ENCODE peak calls at places on chromosomes 16 and 17, in seven cellular contexts. O, U, J, C, Y, V and M are unnamed samples.

GRCh38 chr17:50014471-50015088 is 19.6 kb upstream of the DLX3 start:
- DNase-seq in O (no peak), U (no peak), J (no peak), C (no peak), Y (no peak), V (no peak), M (no peak)

GRCh38 chr17:29930399-29931010 is 477 bp upstream of the SSH2 start:
- DNase-seq in O (no peak), U (peak), J (peak), C (no peak), Y (peak), V (peak), M (no peak)

GRCh38 chr17:41618341-41619161 is 5.8 kb downstream of the KRT17 start:
- DNase-seq in O (no peak), U (no peak), J (no peak), C (no peak), Y (no peak), V (peak), M (no peak)

GRCh38 chr17:59838196-59838911 is 54.4 kb downstream of the TUBD1 start:
- DNase-seq in O (peak), U (peak), J (peak), C (peak), Y (no peak), V (no peak), M (peak)

GRCh38 chr17:327296-327695 is 25.3 kb downstream of the RPH3AL start:
- DNase-seq in O (no peak), U (no peak), J (no peak), C (no peak), Y (no peak), V (no peak), M (no peak)

GRCh38 chr17:37490638-37491614 is 1.2 kb downstream of the DUSP14 start:
- DNase-seq in O (peak), U (peak), J (peak), C (peak), Y (peak), V (peak), M (peak)

GRCh38 chr17:40369923-40370322 is 5.4 kb upstream of the GJD3 start:
- DNase-seq in O (no peak), U (no peak), J (no peak), C (no peak), Y (no peak), V (no peak), M (no peak)

GRCh38 chr16:24610421-24610765 is 71.0 kb downstream of the RBBP6 start:
- DNase-seq in O (peak), U (no peak), J (peak), C (peak), Y (peak), V (peak), M (peak)

GRCh38 chr16:12455287-12455798 is 348.3 kb downstream of the CPPED1 start:
- DNase-seq in O (peak), U (peak), J (peak), C (peak), Y (peak), V (peak), M (peak)

GRCh38 chr17:79975498-79976134 is 60.1 kb downstream of the TBC1D16 start:
- DNase-seq in O (no peak), U (no peak), J (no peak), C (no peak), Y (no peak), V (no peak), M (no peak)

GRCh38 chr17:63550816-63551639 is 751 bp downstream of the DCAF7 start:
- DNase-seq in O (peak), U (peak), J (peak), C (peak), Y (peak), V (peak), M (peak)

GRCh38 chr17:49691086-49691676 is 13.3 kb upstream of the SPOP start:
- DNase-seq in O (peak), U (no peak), J (no peak), C (peak), Y (no peak), V (no peak), M (no peak)

GRCh38 chr16:1430759-1431496 is at the start of gene PERCC1:
- DNase-seq in O (peak), U (peak), J (no peak), C (no peak), Y (no peak), V (no peak), M (peak)

GRCh38 chr17:59094921-59095530 is 11.7 kb downstream of the TRIM37 start:
- DNase-seq in O (no peak), U (peak), J (no peak), C (no peak), Y (no peak), V (no peak), M (no peak)

GRCh38 chr17:9021985-9022552 is 759 bp downstream of the NTN1 start:
- DNase-seq in O (peak), U (no peak), J (peak), C (peak), Y (peak), V (peak), M (peak)

GRCh38 chr17:74325743-74326379 is at the start of gene KIF19:
- DNase-seq in O (peak), U (peak), J (no peak), C (peak), Y (peak), V (no peak), M (peak)

GRCh38 chr16:5042574-5043171 is 8.9 kb upstream of the NAGPA start:
- DNase-seq in O (peak), U (peak), J (no peak), C (peak), Y (peak), V (peak), M (peak)

GRCh38 chr17:66576473-66576872 is 258.4 kb upstream of the CACNG5 start:
- DNase-seq in O (no peak), U (no peak), J (peak), C (no peak), Y (no peak), V (no peak), M (no peak)

GRCh38 chr17:14840616-14841231 is 424.4 kb downstream of the PMP22 start:
- DNase-seq in O (no peak), U (no peak), J (peak), C (peak), Y (no peak), V (no peak), M (no peak)

GRCh38 chr17:64170286-64170685 is 40.3 kb upstream of the ERN1 start:
- DNase-seq in O (no peak), U (no peak), J (no peak), C (no peak), Y (no peak), V (no peak), M (no peak)

GRCh38 chr16:57826040-57826434 is 23.7 kb upstream of the KIFC3 start:
- DNase-seq in O (no peak), U (no peak), J (no peak), C (no peak), Y (no peak), V (no peak), M (no peak)

GRCh38 chr17:62562656-62563055 is 64.8 kb upstream of the MRC2 start:
- DNase-seq in O (no peak), U (peak), J (peak), C (peak), Y (no peak), V (peak), M (peak)

GRCh38 chr16:82639666-82640336 is 13.0 kb downstream of the CDH13 start:
- DNase-seq in O (peak), U (peak), J (peak), C (peak), Y (peak), V (peak), M (peak)

GRCh38 chr17:66337866-66338472 is 35.6 kb downstream of the PRKCA start:
- DNase-seq in O (no peak), U (no peak), J (no peak), C (no peak), Y (no peak), V (no peak), M (no peak)

GRCh38 chr17:76351526-76352071 is 2.1 kb downstream of the PRPSAP1 start:
- DNase-seq in O (no peak), U (no peak), J (no peak), C (no peak), Y (no peak), V (no peak), M (no peak)

GRCh38 chr17:2688351-2689342 is 22.9 kb downstream of the CLUH start:
- DNase-seq in O (peak), U (no peak), J (no peak), C (no peak), Y (no peak), V (peak), M (no peak)

GRCh38 chr16:68082596-68083238 is 2.5 kb upstream of the NFATC3 start:
- DNase-seq in O (no peak), U (no peak), J (no peak), C (no peak), Y (no peak), V (no peak), M (no peak)

GRCh38 chr17:44901323-44901965 is 2.2 kb upstream of the EFTUD2 start:
- DNase-seq in O (no peak), U (no peak), J (peak), C (peak), Y (no peak), V (peak), M (no peak)

GRCh38 chr16:23406546-23407240 is 46.3 kb downstream of the COG7 start:
- DNase-seq in O (no peak), U (no peak), J (no peak), C (no peak), Y (no peak), V (no peak), M (no peak)

GRCh38 chr17:78655251-78655940 is 78.2 kb upstream of the DNAH17 start:
- DNase-seq in O (no peak), U (no peak), J (no peak), C (no peak), Y (no peak), V (no peak), M (no peak)

GRCh38 chr17:48530208-48530886 is 464 bp downstream of the HOXB1 start:
- DNase-seq in O (no peak), U (no peak), J (no peak), C (no peak), Y (no peak), V (no peak), M (no peak)
- TF ChIP-seq EZH2 in O (no peak), U (no peak), J (no peak), C (no peak), Y (peak), V (no peak), M (no peak)

GRCh38 chr16:88610080-88610479 is 28.3 kb upstream of the IL17C start:
- DNase-seq in O (no peak), U (no peak), J (no peak), C (no peak), Y (peak), V (no peak), M (no peak)

GRCh38 chr16:88605186-88606145 is 32.9 kb upstream of the IL17C start:
- DNase-seq in O (no peak), U (no peak), J (no peak), C (no peak), Y (no peak), V (no peak), M (no peak)

GRCh38 chr16:88602091-88602490 is 31.9 kb downstream of the ZC3H18 start:
- DNase-seq in O (no peak), U (no peak), J (no peak), C (no peak), Y (no peak), V (peak), M (no peak)

GRCh38 chr16:88608076-88608475 is 30.3 kb upstream of the IL17C start:
- DNase-seq in O (no peak), U (no peak), J (no peak), C (no peak), Y (no peak), V (no peak), M (no peak)

DNA sequence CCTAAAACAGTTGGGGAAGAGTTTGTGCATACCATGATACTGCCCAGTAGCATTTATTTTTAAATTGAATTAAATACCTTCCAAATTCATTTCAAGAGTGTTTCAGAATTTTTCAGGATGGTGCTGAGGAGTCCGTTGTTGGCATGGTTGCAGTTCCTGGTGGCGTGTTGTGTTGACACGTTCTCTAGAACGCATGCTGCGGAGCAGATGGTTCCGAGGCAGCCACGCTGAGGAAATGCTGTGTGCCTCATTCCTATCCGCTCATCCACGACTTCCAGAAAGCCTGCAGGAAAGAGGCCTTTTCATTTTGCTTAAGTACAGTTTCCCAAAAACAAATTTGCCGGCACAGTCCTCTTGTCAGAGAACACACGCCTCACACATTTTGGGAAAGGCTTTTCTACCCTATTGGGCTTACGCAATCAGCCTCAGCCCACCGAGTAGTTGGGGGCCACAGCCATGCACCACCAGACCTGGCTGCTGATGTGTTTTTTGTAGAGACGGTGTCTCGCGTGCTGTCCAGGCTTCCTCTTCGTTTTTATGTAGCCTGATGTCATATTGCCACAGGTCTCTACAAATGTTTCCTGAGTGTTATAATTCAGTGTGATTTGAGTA is 32.1 kb upstream of the IL17C start:
- DNase-seq in O (no peak), U (no peak), J (no peak), C (no peak), Y (no peak), V (no peak), M (no peak)
- H3K4me3 ChIP-seq in O (no peak), U (no peak), J (no peak), C (no peak), Y (no peak), V (no peak), M (no peak)

GRCh38 chr16:50012182-50012581 is 12.8 kb upstream of the CNEP1R1 start:
- DNase-seq in O (no peak), U (no peak), J (no peak), C (no peak), Y (no peak), V (no peak), M (no peak)

GRCh38 chr16:50010212-50010611 is 14.8 kb upstream of the CNEP1R1 start:
- DNase-seq in O (no peak), U (no peak), J (no peak), C (no peak), Y (no peak), V (no peak), M (no peak)

GRCh38 chr16:50011707-50012106 is 13.3 kb upstream of the CNEP1R1 start:
- DNase-seq in O (no peak), U (no peak), J (peak), C (no peak), Y (no peak), V (no peak), M (peak)

GRCh38 chr16:50021509-50021908 is 3.5 kb upstream of the CNEP1R1 start:
- DNase-seq in O (peak), U (peak), J (no peak), C (peak), Y (peak), V (peak), M (peak)

DNA sequence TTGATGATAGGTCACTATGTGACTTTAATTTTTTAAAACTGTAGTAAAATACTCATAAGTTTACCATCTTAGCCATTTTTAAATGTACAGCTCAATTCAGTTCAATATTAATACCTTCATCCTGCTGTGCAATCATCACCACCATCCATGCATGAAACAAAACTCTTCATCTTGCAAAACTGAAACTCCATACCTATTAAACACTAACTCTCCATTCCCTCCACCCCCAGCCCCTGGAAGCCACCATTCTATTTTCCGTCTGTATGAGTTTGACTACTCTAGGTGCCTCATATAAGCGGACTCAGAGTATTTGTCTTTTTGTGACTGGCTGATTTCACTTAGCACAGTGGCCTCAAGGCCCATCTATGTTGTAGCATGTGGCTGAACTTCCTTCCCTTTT is 9.4 kb upstream of the CNEP1R1 start:
- DNase-seq in O (no peak), U (no peak), J (no peak), C (no peak), Y (no peak), V (no peak), M (no peak)
- H3K27ac ChIP-seq in O (no peak), U (no peak), J (no peak), C (no peak), Y (no peak), V (no peak), M (no peak)

DNA sequence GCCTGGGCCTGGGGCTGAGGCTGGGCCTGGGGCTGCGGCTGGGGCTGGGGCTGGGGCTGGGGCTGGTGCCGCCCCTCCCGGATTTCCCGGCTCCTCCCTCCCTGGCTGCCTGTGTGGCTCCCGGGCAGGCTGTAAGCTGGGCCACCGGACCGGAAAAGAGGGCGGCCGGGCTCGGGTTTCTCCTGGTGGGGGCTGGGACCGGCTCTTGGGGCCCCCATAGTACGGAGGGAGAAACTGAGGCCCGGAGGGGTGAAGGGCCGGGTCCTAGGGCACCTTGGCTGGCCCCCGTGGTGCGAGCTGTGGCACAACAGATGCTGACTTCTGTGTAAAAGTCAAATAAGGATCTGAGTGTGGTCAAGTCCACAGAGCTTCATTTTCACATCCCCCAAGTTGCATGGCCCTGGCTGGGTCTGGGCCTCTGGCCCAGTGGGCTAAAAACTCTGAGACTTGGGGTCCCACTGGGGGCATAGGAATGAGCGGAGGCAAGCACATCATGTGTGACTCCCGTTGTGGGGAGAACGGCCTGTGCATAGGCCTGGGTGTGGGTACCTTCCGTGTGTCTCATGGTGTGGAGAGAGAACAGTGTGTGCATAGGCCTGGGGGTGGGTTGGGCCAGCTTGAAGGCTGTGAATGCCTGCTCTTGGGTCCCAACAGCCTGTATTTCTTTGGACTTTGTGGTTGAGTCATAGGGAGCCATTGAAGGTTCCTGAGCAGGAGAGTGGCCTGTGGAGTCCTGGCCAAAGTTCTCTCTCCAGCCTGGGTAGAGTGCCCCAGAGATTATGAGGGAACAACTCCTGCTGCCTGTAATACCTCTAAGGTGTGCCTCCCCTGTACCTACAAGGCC is 123.9 kb upstream of the CIBAR2 start:
- DNase-seq in O (no peak), U (no peak), J (peak), C (peak), Y (no peak), V (no peak), M (no peak)
- TF ChIP-seq EZH2 in O (no peak), U (no peak), J (no peak), C (no peak), Y (no peak), V (no peak), M (no peak)

DNA sequence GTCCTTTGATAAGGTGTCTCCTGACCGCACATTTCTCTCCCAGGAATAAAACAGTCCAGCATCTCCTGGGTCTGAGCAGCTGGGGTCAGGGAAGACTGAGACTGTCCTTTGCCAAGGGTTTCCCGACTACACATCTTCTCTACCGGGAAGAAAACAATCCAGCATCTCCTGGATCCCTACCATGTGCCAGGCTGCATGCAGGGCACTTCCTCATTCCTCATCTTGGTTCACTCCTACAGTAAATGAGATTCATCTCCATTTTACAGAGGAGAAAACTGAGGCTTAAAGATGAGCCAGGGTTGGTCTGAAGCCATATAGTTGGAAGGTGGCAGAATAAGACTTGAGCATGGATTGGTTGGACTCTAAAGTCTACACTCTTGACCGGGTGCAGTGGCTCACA is 36.7 kb downstream of the NOG start:
- DNase-seq in O (no peak), U (no peak), J (no peak), C (no peak), Y (no peak), V (no peak), M (no peak)
- H3K4me3 ChIP-seq in O (no peak), U (no peak), J (no peak), C (no peak), Y (no peak), V (no peak), M (no peak)

GRCh38 chr16:85203462-85203813 is 91.2 kb upstream of the CIBAR2 start:
- DNase-seq in O (no peak), U (no peak), J (no peak), C (peak), Y (no peak), V (no peak), M (no peak)
- H3K27ac ChIP-seq in O (peak), U (no peak), J (peak), C (peak), Y (no peak), V (no peak), M (no peak)

GRCh38 chr16:2471016-2471652 is at the start of gene NTN3:
- DNase-seq in O (peak), U (peak), J (no peak), C (peak), Y (peak), V (no peak), M (peak)
- TF ChIP-seq EZH2 in O (no peak), U (no peak), J (no peak), C (no peak), Y (no peak), V (no peak), M (no peak)